ENCODE peak calls at places on chromosomes 2 and 18, in eight cellular contexts. H is vagina, J is IMR-90, T is endothelial cell of umbilical vein, R is transverse colon, E is ovary, I is gastrocnemius medialis, L is stomach. N is an unnamed sample. For H3K27me3, the result is how much of the 10 kb centered on the place peaks cover.

GRCh38 chr2:241871538-241872312 is 2.2 kb downstream of the RTP5 start:
- DNase-seq in H (no peak), J (no peak), T (no peak), R (no peak), E (no peak), I (no peak), L (no peak), N (no peak)

GRCh38 chr2:71603311-71603794 is 150.0 kb downstream of the DYSF start:
- DNase-seq in H (no peak), J (no peak), T (no peak), R (peak), E (no peak), I (no peak), L (no peak), N (no peak)

GRCh38 chr2:8515864-8516533 is 165.9 kb upstream of the ID2 start:
- DNase-seq in H (no peak), J (no peak), T (no peak), R (peak), E (no peak), I (no peak), L (no peak), N (no peak)

GRCh38 chr2:183269956-183270355 is 145.7 kb downstream of the NUP35 start:
- DNase-seq in H (no peak), J (no peak), T (peak), R (no peak), E (no peak), I (no peak), L (no peak), N (no peak)

GRCh38 chr2:121682396-121683298 is 33.4 kb upstream of the CLASP1 start:
- DNase-seq in H (no peak), J (no peak), T (no peak), R (no peak), E (no peak), I (no peak), L (no peak), N (no peak)

GRCh38 chr2:162465430-162465829 is 121.5 kb downstream of the GCA start:
- DNase-seq in H (no peak), J (no peak), T (peak), R (no peak), E (no peak), I (no peak), L (no peak), N (no peak)

GRCh38 chr2:230941202-230942180 is 16.4 kb upstream of the GPR55 start:
- DNase-seq in H (no peak), J (no peak), T (no peak), R (no peak), E (no peak), I (no peak), L (peak), N (peak)

GRCh38 chr2:151999058-151999457 is 99.8 kb downstream of the CACNB4 start:
- DNase-seq in H (no peak), J (peak), T (peak), R (peak), E (no peak), I (peak), L (peak), N (no peak)

GRCh38 chr2:142153601-142154000 is 22.8 kb upstream of the LRP1B start:
- DNase-seq in H (no peak), J (no peak), T (no peak), R (no peak), E (no peak), I (no peak), L (no peak), N (no peak)

GRCh38 chr2:199465390-199465789 is 7.7 kb upstream of the SATB2 start:
- DNase-seq in H (no peak), J (no peak), T (no peak), R (no peak), E (no peak), I (no peak), L (no peak), N (no peak)

GRCh38 chr2:113768770-113769169 is 12.3 kb upstream of the SLC35F5 start:
- DNase-seq in H (no peak), J (peak), T (no peak), R (no peak), E (no peak), I (no peak), L (no peak), N (no peak)

GRCh38 chr2:234333168-234334130 is 163.4 kb downstream of the ARL4C start:
- DNase-seq in H (peak), J (no peak), T (no peak), R (no peak), E (no peak), I (no peak), L (no peak), N (no peak)

GRCh38 chr2:62587616-62588015 is 81.6 kb upstream of the TMEM17 start:
- DNase-seq in H (no peak), J (no peak), T (no peak), R (no peak), E (no peak), I (no peak), L (no peak), N (no peak)

GRCh38 chr2:61905372-61906186 is at the start of gene COMMD1:
- DNase-seq in H (peak), J (peak), T (peak), R (peak), E (peak), I (peak), L (peak), N (peak)

GRCh38 chr2:121810959-121811853 is 55.8 kb downstream of the TSN start:
- DNase-seq in H (no peak), J (peak), T (peak), R (peak), E (peak), I (peak), L (peak), N (no peak)

GRCh38 chr2:45567974-45568789 is 42.9 kb downstream of the SRBD1 start:
- DNase-seq in H (no peak), J (peak), T (peak), R (no peak), E (no peak), I (no peak), L (no peak), N (no peak)

GRCh38 chr2:176001281-176001902 is 675 bp downstream of the LNPK start:
- DNase-seq in H (no peak), J (peak), T (peak), R (peak), E (peak), I (peak), L (peak), N (no peak)

GRCh38 chr2:229153946-229154345 is 117.1 kb downstream of the PID1 start:
- DNase-seq in H (no peak), J (no peak), T (no peak), R (no peak), E (no peak), I (no peak), L (no peak), N (no peak)

GRCh38 chr2:13583609-13584008 is 866.9 kb downstream of the TRIB2 start:
- DNase-seq in H (no peak), J (no peak), T (no peak), R (no peak), E (no peak), I (no peak), L (no peak), N (no peak)

GRCh38 chr2:110991951-110992350 is 128.8 kb upstream of the BCL2L11 start:
- DNase-seq in H (no peak), J (no peak), T (no peak), R (no peak), E (no peak), I (no peak), L (no peak), N (peak)

GRCh38 chr2:202237787-202238233 is 587 bp downstream of the SUMO1 start:
- DNase-seq in H (no peak), J (peak), T (peak), R (peak), E (no peak), I (no peak), L (no peak), N (no peak)

GRCh38 chr2:112869258-112869842 is 32.8 kb upstream of the IL1B start:
- DNase-seq in H (peak), J (peak), T (peak), R (peak), E (no peak), I (no peak), L (peak), N (no peak)

GRCh38 chr2:10009271-10009810 is 34.0 kb upstream of the KLF11 start:
- DNase-seq in H (no peak), J (no peak), T (no peak), R (no peak), E (no peak), I (no peak), L (peak), N (no peak)

GRCh38 chr2:10008809-10009176 is 34.6 kb upstream of the KLF11 start:
- DNase-seq in H (no peak), J (no peak), T (no peak), R (no peak), E (no peak), I (no peak), L (no peak), N (no peak)

GRCh38 chr2:10007440-10007839 is 35.9 kb upstream of the KLF11 start:
- DNase-seq in H (no peak), J (peak), T (no peak), R (no peak), E (no peak), I (no peak), L (no peak), N (no peak)

GRCh38 chr2:10006248-10007147 is 36.9 kb upstream of the KLF11 start:
- DNase-seq in H (no peak), J (no peak), T (no peak), R (no peak), E (no peak), I (no peak), L (peak), N (no peak)

GRCh38 chr2:10007921-10008808 is 35.2 kb upstream of the KLF11 start:
- DNase-seq in H (no peak), J (no peak), T (no peak), R (no peak), E (no peak), I (no peak), L (no peak), N (no peak)
- H3K27me3 ChIP-seq in H (under half), J (under half), T (under half), R (under half), E (under half), I (under half), L (under half), N (under half)

GRCh38 chr2:120444691-120445240 is 98.8 kb downstream of the INHBB start:
- DNase-seq in H (no peak), J (no peak), T (no peak), R (no peak), E (no peak), I (no peak), L (no peak), N (no peak)

GRCh38 chr2:120442541-120442922 is 96.6 kb downstream of the INHBB start:
- DNase-seq in H (no peak), J (no peak), T (no peak), R (no peak), E (no peak), I (no peak), L (no peak), N (no peak)

GRCh38 chr2:120441351-120441700 is 95.4 kb downstream of the INHBB start:
- DNase-seq in H (no peak), J (no peak), T (no peak), R (no peak), E (no peak), I (no peak), L (no peak), N (no peak)

GRCh38 chr2:120441744-120442471 is 96.0 kb downstream of the INHBB start:
- DNase-seq in H (no peak), J (peak), T (no peak), R (peak), E (no peak), I (no peak), L (peak), N (no peak)

GRCh38 chr2:120442923-120443571 is 97.1 kb downstream of the INHBB start:
- DNase-seq in H (no peak), J (no peak), T (no peak), R (peak), E (no peak), I (no peak), L (peak), N (no peak)
- TF ChIP-seq POLR2A in H (no peak), J (no peak), T (no peak), R (no peak), E (no peak), I (no peak), L (peak), N (no peak)

GRCh38 chr18:55136258-55136657 is 177.0 kb upstream of the CCDC68 start:
- DNase-seq in H (no peak), J (no peak), T (no peak), R (no peak), E (no peak), I (no peak), L (no peak), N (no peak)

GRCh38 chr18:55139307-55139706 is 180.0 kb upstream of the CCDC68 start:
- DNase-seq in H (no peak), J (no peak), T (no peak), R (no peak), E (no peak), I (no peak), L (no peak), N (no peak)

GRCh38 chr18:55136864-55137263 is 177.6 kb upstream of the CCDC68 start:
- DNase-seq in H (no peak), J (peak), T (peak), R (no peak), E (no peak), I (no peak), L (no peak), N (no peak)

GRCh38 chr18:55137602-55138001 is 178.3 kb upstream of the CCDC68 start:
- DNase-seq in H (no peak), J (no peak), T (no peak), R (no peak), E (no peak), I (no peak), L (no peak), N (no peak)

DNA sequence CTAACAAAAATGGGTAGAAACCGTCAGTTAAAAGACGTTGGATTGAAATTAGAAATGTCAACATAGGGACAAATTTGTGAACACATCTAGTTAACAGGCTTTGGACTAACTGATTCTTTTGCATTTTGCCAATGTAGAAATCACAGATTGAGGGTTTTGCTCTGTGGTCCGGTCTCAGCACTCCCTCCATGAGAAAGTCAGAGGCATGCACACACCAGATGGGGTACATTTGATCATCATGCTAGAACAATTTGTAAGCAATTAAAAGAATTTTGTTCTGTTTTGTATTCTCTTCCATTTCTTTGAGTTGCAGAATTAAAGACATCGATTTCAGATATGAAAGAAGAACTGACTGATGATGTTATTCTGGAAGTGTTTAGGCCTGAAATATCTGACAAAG is 179.1 kb upstream of the CCDC68 start:
- DNase-seq in H (no peak), J (no peak), T (no peak), R (no peak), E (no peak), I (no peak), L (no peak), N (no peak)
- H3K27me3 ChIP-seq in H (under half), J (under half), T (under half), R (under half), E (under half), I (under half), L (under half), N (under half)

GRCh38 chr2:226797989-226798421 is 1.6 kb downstream of the IRS1 start:
- DNase-seq in H (peak), J (peak), T (no peak), R (no peak), E (peak), I (no peak), L (peak), N (no peak)

GRCh38 chr2:226800941-226801784 is 1.5 kb upstream of the IRS1 start:
- DNase-seq in H (peak), J (peak), T (peak), R (peak), E (peak), I (peak), L (peak), N (no peak)

GRCh38 chr2:226798422-226799210 is 1.0 kb downstream of the IRS1 start:
- DNase-seq in H (peak), J (peak), T (no peak), R (peak), E (no peak), I (peak), L (peak), N (no peak)

GRCh38 chr2:226799976-226800940 is 638 bp upstream of the IRS1 start:
- DNase-seq in H (peak), J (peak), T (no peak), R (peak), E (peak), I (no peak), L (peak), N (no peak)

GRCh38 chr2:226799211-226799975 is at the start of gene IRS1:
- DNase-seq in H (peak), J (peak), T (peak), R (peak), E (peak), I (peak), L (peak), N (no peak)
- TF ChIP-seq POLR2A in H (no peak), J (no peak), T (no peak), R (peak), E (no peak), I (peak), L (no peak), N (no peak)

GRCh38 chr2:127424598-127425379 is 6.6 kb downstream of the PROC start:
- DNase-seq in H (no peak), J (no peak), T (no peak), R (no peak), E (no peak), I (no peak), L (no peak), N (no peak)

GRCh38 chr2:127421871-127422618 is 3.8 kb downstream of the PROC start:
- DNase-seq in H (no peak), J (no peak), T (no peak), R (no peak), E (no peak), I (no peak), L (peak), N (no peak)

GRCh38 chr2:127422631-127423475 is 4.6 kb downstream of the PROC start:
- DNase-seq in H (no peak), J (no peak), T (peak), R (peak), E (no peak), I (no peak), L (peak), N (no peak)

GRCh38 chr2:127423880-127424279 is 5.7 kb downstream of the PROC start:
- DNase-seq in H (no peak), J (no peak), T (no peak), R (no peak), E (no peak), I (no peak), L (no peak), N (no peak)

GRCh38 chr2:127423476-127423840 is 5.2 kb downstream of the PROC start:
- DNase-seq in H (no peak), J (no peak), T (no peak), R (peak), E (no peak), I (no peak), L (peak), N (no peak)
- H3K27me3 ChIP-seq in H (under half), J (under half), T (under half), R (under half), E (under half), I (under half), L (under half), N (under half)

DNA sequence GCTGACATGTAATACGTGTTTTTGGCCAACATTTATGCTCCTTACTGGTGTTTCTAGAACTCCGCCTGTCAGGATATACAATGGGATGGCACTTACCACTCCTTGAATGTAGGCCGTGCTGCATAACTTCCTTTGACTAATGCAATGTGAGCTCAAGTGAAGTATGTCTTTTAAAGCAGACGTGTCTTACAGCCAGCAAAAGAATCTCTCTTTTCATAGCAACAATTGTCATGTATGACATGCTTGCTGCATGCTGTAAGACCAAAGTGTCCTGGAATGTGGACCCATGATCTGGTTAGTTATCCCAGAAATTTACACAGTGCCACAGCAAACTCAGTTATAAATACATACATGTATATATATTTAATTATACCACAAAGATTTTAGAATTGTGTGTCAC is 1202.7 kb upstream of the PIK3C3 start:
- DNase-seq in H (no peak), J (no peak), T (no peak), R (no peak), E (no peak), I (no peak), L (no peak), N (no peak)
- TF ChIP-seq POLR2A in H (no peak), J (no peak), T (no peak), R (no peak), E (no peak), I (no peak), L (no peak), N (no peak)

DNA sequence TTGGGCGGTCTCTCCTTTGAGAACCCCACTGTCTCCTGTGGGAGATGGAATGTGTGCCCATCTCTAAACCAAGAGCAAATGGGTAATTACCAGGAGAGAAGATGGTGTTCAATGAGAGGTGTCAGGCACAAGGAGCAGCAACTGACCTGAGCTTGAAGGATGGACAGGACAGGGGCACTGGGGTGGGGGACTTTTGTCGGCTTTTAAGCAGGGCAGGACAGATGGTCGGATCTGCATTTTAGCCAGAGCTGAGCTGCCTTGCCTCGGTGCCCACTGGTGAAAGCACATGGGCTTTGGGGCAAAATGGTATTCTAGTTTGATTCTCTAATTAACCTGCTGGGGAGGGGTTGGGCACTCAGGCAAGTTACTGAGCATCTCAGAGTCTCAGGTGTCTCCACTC is 98.0 kb downstream of the INHBB start:
- DNase-seq in H (no peak), J (no peak), T (no peak), R (no peak), E (no peak), I (no peak), L (no peak), N (no peak)
- H3K27me3 ChIP-seq in H (under half), J (half or more), T (under half), R (under half), E (under half), I (under half), L (under half), N (under half)

GRCh38 chr2:105037572-105038382 is at the start of gene MRPS9:
- DNase-seq in H (peak), J (peak), T (peak), R (peak), E (peak), I (peak), L (peak), N (peak)
- TF ChIP-seq POLR2A in H (no peak), J (peak), T (peak), R (peak), E (no peak), I (peak), L (no peak), N (no peak)